ENCODE peak calls at places on chromosomes 12 and 14, in four cellular contexts. E, U, R and K are unnamed samples.
A peak's percentile ranks its signal among the peaks of the same experiment; 100 is the strongest.

GRCh38 chr12:26125451-26126339 is 858 bp upstream of the BHLHE41 start:
- DNase-seq in E (peak; percentile 71), R (no peak), U (peak; percentile 63), K (no peak)

GRCh38 chr14:95841680-95842079 is 35.0 kb upstream of the TUNAR start:
- DNase-seq in E (no peak), U (no peak), R (no peak), K (no peak)

GRCh38 chr12:64674367-64674922 is 64.2 kb downstream of the RASSF3 start:
- DNase-seq in E (no peak), R (peak; percentile 16), U (no peak), K (no peak)

GRCh38 chr12:42180990-42181611 is 36.4 kb upstream of the GXYLT1 start:
- DNase-seq in E (peak; percentile 34), U (peak; percentile 55), R (no peak), K (peak; percentile 32)

GRCh38 chr12:13581031-13581430 is 384.5 kb downstream of the EMP1 start:
- DNase-seq in U (no peak), R (no peak), E (no peak), K (no peak)

GRCh38 chr12:113945174-113946173 is 20.7 kb downstream of the RBM19 start:
- DNase-seq in R (no peak), E (no peak), U (no peak), K (no peak)

GRCh38 chr12:12870454-12870853 is 20.9 kb upstream of the GPRC5A start:
- DNase-seq in E (peak; percentile 98), R (no peak), U (peak; percentile 83), K (peak; percentile 94)

GRCh38 chr12:9635014-9635413 is 27.3 kb upstream of the KLRB1 start:
- DNase-seq in U (no peak), E (no peak), R (no peak), K (no peak)

GRCh38 chr12:63882844-63883243 is 38.3 kb downstream of the SRGAP1 start:
- DNase-seq in U (peak; percentile 16), R (no peak), E (no peak), K (peak; percentile 25)

GRCh38 chr14:105409379-105409778 is 10.2 kb upstream of the MTA1 start:
- DNase-seq in E (no peak), U (no peak), R (no peak), K (no peak)

GRCh38 chr12:19288603-19289244 is 150.6 kb upstream of the AEBP2 start:
- DNase-seq in U (peak; percentile 63), R (peak; percentile 39), E (peak; percentile 51), K (no peak)

GRCh38 chr12:95198914-95199313 is 18.4 kb downstream of the FGD6 start:
- DNase-seq in U (no peak), R (no peak), E (no peak), K (no peak)

GRCh38 chr12:58961906-58962305 is 41.6 kb upstream of the LRIG3 start:
- DNase-seq in E (no peak), R (no peak), U (peak; percentile 26), K (no peak)

GRCh38 chr14:58738189-58738836 is 100.6 kb downstream of the DACT1 start:
- DNase-seq in U (peak; percentile 51), E (peak; percentile 86), R (no peak), K (peak; percentile 79)

GRCh38 chr14:105257464-105257863 is 9.1 kb downstream of the BTBD6 start:
- DNase-seq in U (no peak), E (no peak), R (no peak), K (no peak)

GRCh38 chr12:104750061-104750460 is 208.0 kb downstream of the SLC41A2 start:
- DNase-seq in E (peak; percentile 79), U (peak; percentile 41), R (peak; percentile 56), K (peak; percentile 17)

GRCh38 chr14:89242871-89243270 is 174.2 kb downstream of the FOXN3 start:
- DNase-seq in U (no peak), E (no peak), R (no peak), K (no peak)

GRCh38 chr12:70598467-70599194 is 38.6 kb downstream of the PTPRB start:
- DNase-seq in E (no peak), R (no peak), U (peak; percentile 54), K (no peak)

GRCh38 chr14:69695664-69696527 is 71.0 kb upstream of the SRSF5 start:
- DNase-seq in E (peak; percentile 50), R (peak; percentile 54), U (peak; percentile 61), K (no peak)

GRCh38 chr12:128114485-128114884 is 152.5 kb upstream of the TMEM132C start:
- DNase-seq in U (no peak), R (no peak), E (no peak), K (no peak)

GRCh38 chr12:113305281-113305856 is 29.5 kb downstream of the SLC8B1 start:
- DNase-seq in U (no peak), E (no peak), R (no peak), K (no peak)

DNA sequence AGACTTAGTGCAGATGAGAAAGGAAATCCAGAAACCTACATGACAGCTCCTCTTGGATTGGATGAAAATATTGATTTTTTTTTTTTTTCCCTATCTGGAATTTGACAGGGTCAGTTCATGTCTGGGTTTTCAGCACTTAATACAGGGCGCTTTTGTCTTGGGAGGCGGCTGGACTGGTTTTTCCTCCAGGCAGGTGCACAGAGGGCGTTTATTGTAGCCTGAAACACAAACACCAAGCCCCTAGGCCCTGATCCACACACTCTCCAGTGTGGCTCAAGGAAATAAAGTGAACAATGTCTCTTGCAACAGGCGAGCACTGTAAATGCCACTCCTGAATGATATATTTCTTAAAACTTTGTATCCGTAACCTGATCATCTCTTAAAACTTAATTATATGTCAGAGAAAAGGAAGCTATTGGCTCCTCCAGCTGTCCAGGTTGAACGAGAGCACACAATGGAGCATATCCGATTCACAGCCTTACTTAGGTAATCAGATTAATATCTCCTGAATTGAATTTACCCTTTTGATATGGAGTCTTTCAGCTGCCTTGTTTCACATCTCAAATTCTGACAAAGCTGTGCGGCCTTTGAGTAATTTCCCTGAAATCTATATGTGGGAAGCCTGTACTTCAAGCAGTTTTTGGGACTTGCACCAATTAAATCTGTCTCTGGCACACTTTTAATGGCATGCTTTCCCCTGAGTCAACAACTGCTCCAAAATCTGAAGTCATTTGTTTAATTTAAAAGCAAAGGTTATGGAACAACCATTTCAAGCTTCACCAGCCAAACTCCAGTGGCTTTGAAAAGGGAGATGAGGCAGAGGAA is 485.7 kb downstream of the ZFP36L1 start:
- DNase-seq in R (no peak), U (no peak), E (peak; percentile 40), K (no peak)
- H3K4me3 ChIP-seq in R (peak overlapping the region; percentile 14), U (no peak overlapping the region), E (no peak overlapping the region), K (no peak overlapping the region)

GRCh38 chr12:66235626-66236281 is 46.7 kb downstream of the IRAK3 start:
- DNase-seq in R (peak; percentile 38), U (peak; percentile 38), E (peak; percentile 15), K (no peak)
- H3K4me3 ChIP-seq in R (peak overlapping the region; percentile 70), U (peak overlapping the region; percentile 47), E (peak overlapping the region; percentile 53), K (peak overlapping the region; percentile 56)

DNA sequence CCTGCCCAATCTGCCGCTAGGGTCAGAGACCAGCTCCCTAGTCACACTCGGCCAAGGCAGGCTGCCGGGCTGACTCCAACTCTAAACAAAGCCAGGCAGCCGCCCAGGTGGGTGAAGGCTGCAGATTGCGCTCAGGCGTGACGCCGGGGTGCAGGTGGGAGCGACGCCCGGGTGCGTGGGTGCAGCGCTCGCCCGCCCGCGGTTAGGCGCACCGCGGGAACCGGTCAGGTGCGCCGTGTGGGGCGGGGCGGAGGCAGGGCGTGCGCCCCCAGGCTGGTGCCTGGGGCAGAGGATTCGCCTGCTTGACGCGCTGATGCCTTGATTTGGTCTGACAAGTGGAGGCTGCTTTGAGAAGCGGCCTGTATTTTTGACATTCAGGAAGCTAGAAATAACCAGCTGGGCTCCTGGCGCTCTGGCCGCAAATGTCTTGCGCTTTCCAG is 126.7 kb upstream of the HIF1A start:
- DNase-seq in R (peak; percentile 98), E (no peak), U (no peak), K (no peak)
- H3K4me3 ChIP-seq in R (peak overlapping the region; percentile 53), E (no peak overlapping the region), U (no peak overlapping the region), K (no peak overlapping the region)

GRCh38 chr12:72275551-72275950 is 3.4 kb downstream of the TRHDE start:
- DNase-seq in R (no peak), U (no peak), E (no peak), K (no peak)
- H3K4me3 ChIP-seq in R (no peak overlapping the region), U (no peak overlapping the region), E (no peak overlapping the region), K (peak overlapping the region; percentile 71)

GRCh38 chr12:22527999-22528398 is 16.3 kb downstream of the C2CD5 start:
- DNase-seq in U (peak; percentile 72), R (no peak), E (peak; percentile 76), K (no peak)
- H3K4me3 ChIP-seq in U (no peak overlapping the region), R (no peak overlapping the region), E (no peak overlapping the region), K (no peak overlapping the region)

DNA sequence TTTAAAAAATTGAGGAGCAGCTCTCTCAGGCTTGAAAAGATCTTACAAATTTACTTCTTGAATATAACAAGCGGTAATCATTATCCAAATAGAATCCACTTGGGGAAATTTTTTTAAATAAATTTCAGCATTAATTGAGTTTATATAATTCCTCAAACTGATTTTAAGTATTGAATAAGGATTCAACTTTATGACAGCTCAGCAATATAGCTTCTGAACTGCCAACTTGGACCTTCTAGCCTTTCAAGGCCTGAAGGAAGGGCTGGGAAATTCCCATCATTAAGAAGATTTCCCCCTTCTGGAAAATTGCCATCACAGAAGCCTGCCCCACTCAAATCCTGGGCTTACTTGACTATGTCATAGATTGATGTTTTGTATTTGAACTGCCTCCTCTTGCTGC is 57.5 kb upstream of the GARIN2 start:
- DNase-seq in U (no peak), E (no peak), R (no peak), K (no peak)
- H3K4me3 ChIP-seq in U (no peak overlapping the region), E (no peak overlapping the region), R (no peak overlapping the region), K (no peak overlapping the region)

GRCh38 chr12:47707355-47707754 is 1.5 kb upstream of the RPAP3 start:
- DNase-seq in R (no peak), U (no peak), E (no peak), K (no peak)
- H3K4me3 ChIP-seq in R (peak overlapping the region; percentile 86), U (no peak overlapping the region), E (no peak overlapping the region), K (no peak overlapping the region)

GRCh38 chr12:65828711-65829339 is 4.5 kb downstream of the HMGA2 start:
- DNase-seq in R (no peak), U (no peak), E (no peak), K (no peak)
- H3K4me3 ChIP-seq in R (no peak overlapping the region), U (peak overlapping the region; percentile 84), E (no peak overlapping the region), K (peak overlapping the region; percentile 86)